ENCODE peak calls at places on chromosomes 11 and 22, in nine cellular contexts. One of them, this sample, is unnamed.

GRCh38 chr11:46001427-46002049 is 79.1 kb downstream of the LARGE2 start:
- DNase-seq in pancreas: no peak
- DNase-seq in astrocyte of the spinal cord: peak
- DNase-seq in fibroblast of lung: peak
- DNase-seq in NB4: no peak
- DNase-seq in cardiac muscle cell: no peak
- DNase-seq in cardiac fibroblast: peak
- DNase-seq in astrocyte: peak
- DNase-seq in neural progenitor cell: peak
- DNase-seq in this sample: no peak

GRCh38 chr11:17173332-17173731 is 34.5 kb downstream of the PIK3C2A start:
- DNase-seq in pancreas: no peak
- DNase-seq in cardiac fibroblast: no peak
- DNase-seq in fibroblast of lung: no peak
- DNase-seq in astrocyte of the spinal cord: no peak
- DNase-seq in neural progenitor cell: no peak
- DNase-seq in NB4: no peak
- DNase-seq in astrocyte: no peak
- DNase-seq in cardiac muscle cell: no peak
- DNase-seq in this sample: no peak

GRCh38 chr11:12430351-12430750 is 53.0 kb downstream of the PARVA start:
- DNase-seq in NB4: no peak
- DNase-seq in astrocyte: peak
- DNase-seq in cardiac fibroblast: peak
- DNase-seq in pancreas: no peak
- DNase-seq in fibroblast of lung: peak
- DNase-seq in neural progenitor cell: no peak
- DNase-seq in cardiac muscle cell: no peak
- DNase-seq in astrocyte of the spinal cord: peak
- DNase-seq in this sample: no peak

GRCh38 chr22:19937616-19938473 is 3.7 kb upstream of the COMT start:
- DNase-seq in astrocyte: peak
- DNase-seq in neural progenitor cell: no peak
- DNase-seq in cardiac muscle cell: no peak
- DNase-seq in pancreas: no peak
- DNase-seq in fibroblast of lung: peak
- DNase-seq in cardiac fibroblast: no peak
- DNase-seq in NB4: peak
- DNase-seq in astrocyte of the spinal cord: no peak
- DNase-seq in this sample: no peak

GRCh38 chr22:20771918-20772625 is 1.8 kb upstream of the SERPIND1 start:
- DNase-seq in astrocyte: no peak
- DNase-seq in fibroblast of lung: no peak
- DNase-seq in NB4: no peak
- DNase-seq in cardiac fibroblast: no peak
- DNase-seq in pancreas: no peak
- DNase-seq in astrocyte of the spinal cord: no peak
- DNase-seq in cardiac muscle cell: peak
- DNase-seq in neural progenitor cell: peak
- DNase-seq in this sample: no peak

GRCh38 chr11:123674297-123674696 is 19.9 kb upstream of the SCN3B start:
- DNase-seq in NB4: no peak
- DNase-seq in fibroblast of lung: no peak
- DNase-seq in neural progenitor cell: no peak
- DNase-seq in astrocyte of the spinal cord: no peak
- DNase-seq in pancreas: no peak
- DNase-seq in cardiac fibroblast: no peak
- DNase-seq in cardiac muscle cell: no peak
- DNase-seq in astrocyte: no peak
- DNase-seq in this sample: no peak

GRCh38 chr22:49967333-49968241 is 7.0 kb downstream of the PIM3 start:
- DNase-seq in pancreas: peak
- DNase-seq in cardiac fibroblast: no peak
- DNase-seq in astrocyte of the spinal cord: no peak
- DNase-seq in astrocyte: no peak
- DNase-seq in cardiac muscle cell: peak
- DNase-seq in fibroblast of lung: no peak
- DNase-seq in NB4: no peak
- DNase-seq in neural progenitor cell: peak
- DNase-seq in this sample: no peak

GRCh38 chr11:34758262-34758661 is 137.4 kb downstream of the EHF start:
- DNase-seq in cardiac fibroblast: peak
- DNase-seq in pancreas: no peak
- DNase-seq in NB4: no peak
- DNase-seq in fibroblast of lung: peak
- DNase-seq in astrocyte: no peak
- DNase-seq in neural progenitor cell: no peak
- DNase-seq in cardiac muscle cell: no peak
- DNase-seq in astrocyte of the spinal cord: no peak
- DNase-seq in this sample: no peak

GRCh38 chr11:117722074-117722473 is 74.9 kb downstream of the DSCAML1 start:
- DNase-seq in cardiac muscle cell: peak
- DNase-seq in pancreas: no peak
- DNase-seq in astrocyte of the spinal cord: no peak
- DNase-seq in neural progenitor cell: no peak
- DNase-seq in astrocyte: no peak
- DNase-seq in cardiac fibroblast: no peak
- DNase-seq in NB4: no peak
- DNase-seq in fibroblast of lung: no peak
- DNase-seq in this sample: no peak

GRCh38 chr11:48056325-48057183 is 76.2 kb downstream of the PTPRJ start:
- DNase-seq in cardiac fibroblast: no peak
- DNase-seq in fibroblast of lung: no peak
- DNase-seq in astrocyte: no peak
- DNase-seq in pancreas: no peak
- DNase-seq in astrocyte of the spinal cord: no peak
- DNase-seq in cardiac muscle cell: no peak
- DNase-seq in NB4: no peak
- DNase-seq in neural progenitor cell: no peak
- DNase-seq in this sample: no peak

DNA sequence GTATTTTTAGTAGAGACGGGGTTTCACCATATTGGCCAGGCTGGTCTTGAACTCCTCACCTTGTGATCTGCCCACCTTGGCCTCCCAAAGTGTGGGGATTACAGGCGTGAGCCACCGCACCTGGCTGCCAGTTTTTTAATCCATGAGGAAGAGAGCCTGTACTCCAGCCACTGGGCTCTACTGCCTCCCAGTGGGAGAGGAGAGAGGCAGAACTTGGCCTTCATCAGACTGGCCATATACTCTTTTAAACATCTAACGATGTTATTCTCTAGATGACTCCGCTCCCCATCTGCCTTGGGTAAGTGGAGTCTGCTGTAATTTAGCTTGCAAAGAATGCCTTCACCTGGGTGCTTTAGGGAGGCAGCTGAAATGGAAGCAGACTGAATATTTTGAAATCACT is 34.6 kb downstream of the SLC6A5 start:
- DNase-seq in astrocyte: no peak
- DNase-seq in cardiac fibroblast: peak
- DNase-seq in cardiac muscle cell: no peak
- DNase-seq in fibroblast of lung: no peak
- DNase-seq in pancreas: no peak
- DNase-seq in NB4: no peak
- DNase-seq in neural progenitor cell: no peak
- DNase-seq in astrocyte of the spinal cord: no peak
- DNase-seq in this sample: no peak
- TF ChIP-seq CTCF in astrocyte: no peak
- TF ChIP-seq CTCF in cardiac fibroblast: peak
- TF ChIP-seq CTCF in cardiac muscle cell: peak
- TF ChIP-seq CTCF in fibroblast of lung: no peak
- TF ChIP-seq CTCF in pancreas: no peak
- TF ChIP-seq CTCF in NB4: peak
- TF ChIP-seq CTCF in neural progenitor cell: peak
- TF ChIP-seq CTCF in astrocyte of the spinal cord: no peak
- TF ChIP-seq CTCF in this sample: no peak

DNA sequence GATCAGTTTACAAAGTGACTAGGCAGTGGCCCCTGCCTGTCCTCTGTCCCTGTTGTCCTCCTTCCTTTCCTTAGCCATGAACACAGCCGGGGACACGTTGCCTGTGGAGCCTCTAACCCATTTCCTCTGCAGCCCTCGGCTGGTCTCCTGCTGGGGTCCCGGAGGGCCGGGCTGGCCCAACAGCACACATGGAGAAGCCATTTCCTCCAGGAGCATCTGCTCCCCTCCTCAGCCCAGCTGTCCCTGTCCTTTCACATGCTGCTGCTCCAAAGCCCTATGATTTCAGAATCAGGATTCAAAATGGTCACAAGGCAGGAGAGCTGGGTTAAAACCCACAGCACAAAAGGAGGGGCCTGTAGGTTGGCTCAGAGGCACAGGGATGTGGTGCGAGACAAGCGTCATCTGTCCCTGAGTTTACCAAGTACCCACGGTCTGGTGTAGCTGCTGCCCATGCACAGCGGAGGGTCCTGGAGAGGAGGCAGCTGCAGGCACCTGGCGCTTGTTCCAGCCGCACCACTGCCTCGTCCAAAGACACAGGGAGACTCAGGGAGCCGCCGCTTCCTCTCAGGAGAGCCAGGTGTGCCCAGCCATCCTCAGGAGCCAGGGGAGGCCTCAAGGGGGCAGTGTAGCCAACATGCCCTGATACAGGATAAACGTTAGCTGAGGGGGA is 4.1 kb upstream of the VSIG10L2 start:
- DNase-seq in NB4: peak
- DNase-seq in astrocyte of the spinal cord: peak
- DNase-seq in cardiac fibroblast: peak
- DNase-seq in pancreas: peak
- DNase-seq in astrocyte: no peak
- DNase-seq in fibroblast of lung: peak
- DNase-seq in neural progenitor cell: peak
- DNase-seq in cardiac muscle cell: peak
- DNase-seq in this sample: peak
- TF ChIP-seq CTCF in NB4: peak
- TF ChIP-seq CTCF in astrocyte of the spinal cord: peak
- TF ChIP-seq CTCF in cardiac fibroblast: peak
- TF ChIP-seq CTCF in pancreas: peak
- TF ChIP-seq CTCF in astrocyte: peak
- TF ChIP-seq CTCF in fibroblast of lung: peak
- TF ChIP-seq CTCF in neural progenitor cell: peak
- TF ChIP-seq CTCF in cardiac muscle cell: peak
- TF ChIP-seq CTCF in this sample: peak

DNA sequence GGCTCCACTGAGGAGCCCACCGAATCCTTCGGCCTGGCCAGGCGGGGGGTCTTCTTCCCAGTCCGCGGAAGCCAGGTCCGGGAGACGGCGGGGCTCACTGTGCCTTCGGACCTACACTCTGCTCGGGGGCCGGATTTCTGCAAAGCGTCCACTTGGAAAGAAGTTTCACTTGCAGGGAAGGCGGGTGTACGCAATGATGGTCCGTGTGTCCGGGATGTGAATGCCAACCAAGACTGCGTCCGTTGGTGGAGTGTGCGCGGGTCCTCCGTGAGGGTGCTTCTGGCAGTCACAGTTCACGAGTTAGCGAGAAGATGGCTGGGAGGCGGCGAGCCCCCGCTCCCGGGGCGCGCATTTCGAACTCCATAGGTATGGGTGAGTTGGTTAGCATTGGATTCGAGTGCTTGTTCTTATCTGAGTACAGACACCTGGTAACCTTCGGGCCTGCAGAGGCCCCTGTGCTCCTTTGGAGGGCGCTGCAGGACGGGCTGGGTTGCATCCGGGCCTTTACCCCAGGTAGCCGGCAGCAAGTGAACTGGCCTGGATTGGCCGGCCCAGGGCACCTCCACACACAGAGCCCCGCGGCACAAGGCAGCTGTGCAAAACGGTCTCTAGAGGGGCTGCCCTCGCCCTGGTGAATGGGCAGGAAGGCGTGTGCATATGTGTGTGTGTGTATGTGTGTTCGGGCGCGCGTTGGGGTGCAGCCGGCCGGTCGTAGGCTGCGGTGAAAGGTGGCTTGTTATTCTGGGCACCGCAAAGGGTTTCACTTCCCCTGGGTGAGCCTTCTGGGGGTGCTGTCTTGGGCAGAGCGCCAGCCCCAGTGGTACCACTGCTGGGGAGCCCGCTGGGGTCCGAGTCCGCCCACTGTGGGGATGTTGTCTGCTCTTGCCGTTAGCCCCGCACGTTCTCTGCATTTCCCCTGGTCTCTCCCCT is 13.3 kb upstream of the CYP2R1 start:
- DNase-seq in astrocyte: peak
- DNase-seq in fibroblast of lung: peak
- DNase-seq in pancreas: peak
- DNase-seq in neural progenitor cell: peak
- DNase-seq in cardiac muscle cell: peak
- DNase-seq in astrocyte of the spinal cord: peak
- DNase-seq in NB4: peak
- DNase-seq in cardiac fibroblast: peak
- DNase-seq in this sample: peak
- TF ChIP-seq CTCF in astrocyte: no peak
- TF ChIP-seq CTCF in fibroblast of lung: peak
- TF ChIP-seq CTCF in pancreas: peak
- TF ChIP-seq CTCF in neural progenitor cell: peak
- TF ChIP-seq CTCF in cardiac muscle cell: peak
- TF ChIP-seq CTCF in astrocyte of the spinal cord: peak
- TF ChIP-seq CTCF in NB4: peak
- TF ChIP-seq CTCF in cardiac fibroblast: peak
- TF ChIP-seq CTCF in this sample: no peak

DNA sequence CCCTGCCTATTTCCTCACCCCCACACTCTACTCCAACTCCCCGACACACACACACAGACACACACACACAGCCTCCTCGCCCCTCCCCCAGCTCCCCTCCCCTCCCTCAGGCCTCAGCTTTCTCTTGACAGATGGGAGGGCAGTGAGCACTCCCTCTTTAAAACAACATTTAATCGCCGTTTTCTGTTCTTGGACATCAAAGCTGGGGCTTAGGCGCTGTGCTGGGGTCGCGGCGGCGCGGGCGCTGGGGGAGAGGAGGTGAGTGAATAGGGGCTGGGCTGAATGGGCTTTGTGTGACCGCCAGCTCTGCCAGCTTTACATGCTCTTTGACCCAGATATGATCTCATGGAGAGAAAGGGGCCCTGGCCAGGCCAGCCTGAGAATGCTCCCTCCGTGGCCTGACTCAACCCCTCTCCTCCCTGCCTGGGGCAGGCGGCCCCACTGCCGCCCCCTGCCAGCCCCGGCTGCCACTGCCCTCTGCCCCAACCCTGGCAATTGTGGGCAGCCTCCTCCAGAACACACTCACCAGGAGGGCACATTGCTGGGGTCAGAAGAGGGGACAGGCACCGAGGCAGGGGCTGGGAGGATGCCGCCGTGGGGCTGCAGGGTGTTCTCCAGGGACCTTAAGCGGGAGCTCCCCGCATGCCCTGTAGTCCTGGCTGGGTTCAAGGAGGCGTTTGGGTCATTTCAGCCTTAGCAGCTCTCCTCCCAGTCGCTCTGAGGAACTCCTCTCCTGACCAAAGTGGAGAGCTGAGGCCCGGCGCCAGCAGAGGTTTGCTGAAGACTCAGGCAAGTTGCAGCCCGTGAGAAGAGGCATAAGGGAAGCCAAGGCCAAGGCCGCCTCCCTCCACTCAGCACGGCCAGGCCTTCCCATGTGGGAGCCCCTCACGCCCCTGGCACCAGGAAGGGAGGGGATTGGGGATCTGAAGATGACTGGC is 38.3 kb upstream of the NNMT start:
- DNase-seq in astrocyte of the spinal cord: peak
- DNase-seq in fibroblast of lung: no peak
- DNase-seq in astrocyte: no peak
- DNase-seq in cardiac muscle cell: peak
- DNase-seq in NB4: peak
- DNase-seq in cardiac fibroblast: peak
- DNase-seq in pancreas: no peak
- DNase-seq in neural progenitor cell: peak
- DNase-seq in this sample: no peak
- TF ChIP-seq CTCF in astrocyte of the spinal cord: peak
- TF ChIP-seq CTCF in fibroblast of lung: peak
- TF ChIP-seq CTCF in astrocyte: no peak
- TF ChIP-seq CTCF in cardiac muscle cell: peak
- TF ChIP-seq CTCF in NB4: no peak
- TF ChIP-seq CTCF in cardiac fibroblast: peak
- TF ChIP-seq CTCF in pancreas: no peak
- TF ChIP-seq CTCF in neural progenitor cell: peak
- TF ChIP-seq CTCF in this sample: no peak

GRCh38 chr11:49995559-49995958 is 13.2 kb upstream of the OR4C12 start:
- DNase-seq in astrocyte: peak
- DNase-seq in neural progenitor cell: peak
- DNase-seq in NB4: peak
- DNase-seq in cardiac fibroblast: peak
- DNase-seq in cardiac muscle cell: peak
- DNase-seq in astrocyte of the spinal cord: no peak
- DNase-seq in pancreas: peak
- DNase-seq in fibroblast of lung: peak
- DNase-seq in this sample: no peak
- TF ChIP-seq CTCF in astrocyte: no peak
- TF ChIP-seq CTCF in neural progenitor cell: peak
- TF ChIP-seq CTCF in NB4: peak
- TF ChIP-seq CTCF in cardiac fibroblast: peak
- TF ChIP-seq CTCF in cardiac muscle cell: peak
- TF ChIP-seq CTCF in astrocyte of the spinal cord: no peak
- TF ChIP-seq CTCF in pancreas: peak
- TF ChIP-seq CTCF in fibroblast of lung: peak
- TF ChIP-seq CTCF in this sample: no peak

This sample was measured in GM20000.